ENCODE peak calls at places on chromosomes 4 and X, in five cellular contexts. S is tibial artery, D is left lung, R is lower lobe of right lung, C is A673. U is an unnamed sample. For H3K9me3, the result is how much of the 10 kb centered on the place peaks cover.

GRCh38 chrX:63918611-63919010 is 133.6 kb upstream of the ARHGEF9 start:
- DNase-seq in S (no peak), D (no peak), R (no peak), C (no peak), U (peak)

GRCh38 chrX:1493877-1494510 is 41.3 kb upstream of the ASMTL start:
- DNase-seq in S (no peak), D (no peak), R (no peak), C (no peak), U (no peak)

GRCh38 chr4:180150818-180151217 is 2092.4 kb upstream of the TENM3 start:
- DNase-seq in S (no peak), D (no peak), R (no peak), C (peak), U (no peak)

GRCh38 chr4:89287945-89288344 is 19.7 kb downstream of the GPRIN3 start:
- DNase-seq in S (no peak), D (no peak), R (no peak), C (no peak), U (no peak)

GRCh38 chrX:100673397-100673953 is 29.5 kb downstream of the SRPX2 start:
- DNase-seq in S (no peak), D (no peak), R (no peak), C (no peak), U (peak)

GRCh38 chr4:181528570-181529184 is 714.5 kb upstream of the TENM3 start:
- DNase-seq in S (no peak), D (no peak), R (peak), C (peak), U (peak)

GRCh38 chrX:11451133-11451532 is 157.9 kb downstream of the AMELX start:
- DNase-seq in S (no peak), D (no peak), R (no peak), C (no peak), U (no peak)

GRCh38 chrX:123830309-123830708 is 29.5 kb upstream of the XIAP start:
- DNase-seq in S (no peak), D (no peak), R (peak), C (peak), U (peak)

GRCh38 chr4:38987491-38987890 is 44.7 kb downstream of the TMEM156 start:
- DNase-seq in S (no peak), D (no peak), R (no peak), C (no peak), U (no peak)

GRCh38 chr4:152920768-152921167 is 15.4 kb upstream of the FHDC1 start:
- DNase-seq in S (no peak), D (no peak), R (no peak), C (no peak), U (peak)

GRCh38 chrX:51461053-51462050 is 35.0 kb downstream of the NUDT11 start:
- DNase-seq in S (no peak), D (no peak), R (no peak), C (peak), U (peak)

DNA sequence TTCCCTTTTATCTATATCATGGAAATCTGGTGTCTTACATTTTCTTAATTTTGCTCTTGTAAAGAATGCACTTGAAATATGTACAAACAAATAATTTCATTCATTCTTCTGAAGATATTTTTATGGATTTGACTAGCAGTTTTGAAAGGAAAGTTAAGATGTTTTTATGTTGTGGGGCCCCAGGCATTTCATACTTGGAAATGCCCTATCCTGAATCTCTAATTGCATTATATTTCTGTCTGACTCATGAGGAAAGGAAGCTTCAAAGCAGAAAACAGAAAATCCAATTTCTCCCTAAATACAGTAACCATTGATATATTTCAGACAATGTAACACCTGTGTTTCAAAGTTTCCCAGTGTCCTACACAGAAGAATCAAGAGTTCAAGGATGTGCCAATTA is 73.2 kb upstream of the NPNT start:
- DNase-seq in S (no peak), D (no peak), R (no peak), C (no peak), U (no peak)
- H3K9me3 ChIP-seq in S (under half), D (under half), R (under half), C (under half), U (under half)

DNA sequence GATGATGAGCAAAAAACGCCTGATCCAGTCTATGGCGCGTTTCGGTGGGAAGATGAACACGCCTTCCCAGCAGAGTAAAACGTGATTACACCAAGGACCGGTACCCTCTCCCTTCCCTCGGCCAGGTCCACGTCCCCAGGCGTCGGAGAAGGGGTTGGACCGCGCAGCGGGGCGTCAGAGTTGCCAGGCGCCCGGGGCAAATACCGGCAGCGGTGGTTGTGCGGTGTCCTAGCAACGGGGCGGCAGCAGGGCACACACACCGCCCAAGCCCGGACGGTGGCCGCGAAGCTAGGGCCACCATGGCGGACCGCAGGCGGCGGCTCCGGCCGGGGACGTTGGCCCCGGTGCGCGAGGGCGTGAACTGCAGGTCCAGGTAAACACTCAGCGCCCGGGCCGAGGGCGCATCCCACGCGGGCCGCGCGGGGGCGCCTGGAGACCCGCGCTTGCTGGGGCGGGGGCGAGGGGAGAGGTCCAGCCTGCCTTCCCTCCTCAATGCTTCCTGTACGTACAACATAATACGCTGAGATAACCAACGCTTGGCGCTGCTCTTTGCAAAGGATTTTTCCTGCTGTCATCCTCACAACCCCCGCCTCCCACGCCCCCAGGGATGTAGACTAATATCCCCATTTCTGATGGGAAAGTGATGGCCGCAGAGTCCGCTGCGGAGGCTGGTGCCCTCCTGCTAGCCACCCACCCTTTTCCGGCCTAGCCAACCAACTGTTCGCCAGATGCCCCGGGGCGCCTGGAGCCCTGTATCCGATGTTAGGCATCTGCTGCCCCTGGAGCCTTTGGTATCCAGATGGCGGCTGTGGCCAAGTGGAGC is at the start of gene FAM47E:
- DNase-seq in S (peak), D (peak), R (peak), C (peak), U (peak)
- TF ChIP-seq CTCF in S (no peak), D (peak), R (peak), C (peak), U (no peak)

DNA sequence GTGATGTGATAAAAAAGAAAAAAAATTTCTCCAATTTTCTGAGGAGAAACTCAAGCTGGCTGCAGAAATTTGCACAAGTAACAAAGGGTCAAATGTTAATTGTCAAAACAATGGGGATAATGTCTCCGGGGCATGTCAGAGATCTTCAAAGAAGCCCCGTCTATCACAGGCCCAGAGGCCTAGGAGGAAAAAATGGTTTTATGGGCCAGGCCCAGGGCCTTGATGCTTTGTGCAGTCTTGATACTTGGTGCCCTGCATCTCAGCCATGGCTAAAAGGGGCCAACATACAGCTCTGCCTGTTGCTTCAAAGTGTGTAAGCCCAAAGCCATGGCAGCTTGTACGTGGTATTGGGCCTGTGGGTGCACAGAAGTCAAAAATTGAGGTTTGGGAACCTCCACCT is 961.0 kb downstream of the FAM133A start:
- DNase-seq in S (no peak), D (no peak), R (no peak), C (no peak), U (no peak)
- H3K9me3 ChIP-seq in S (under half), D (under half), R (under half), C (under half), U (under half)

DNA sequence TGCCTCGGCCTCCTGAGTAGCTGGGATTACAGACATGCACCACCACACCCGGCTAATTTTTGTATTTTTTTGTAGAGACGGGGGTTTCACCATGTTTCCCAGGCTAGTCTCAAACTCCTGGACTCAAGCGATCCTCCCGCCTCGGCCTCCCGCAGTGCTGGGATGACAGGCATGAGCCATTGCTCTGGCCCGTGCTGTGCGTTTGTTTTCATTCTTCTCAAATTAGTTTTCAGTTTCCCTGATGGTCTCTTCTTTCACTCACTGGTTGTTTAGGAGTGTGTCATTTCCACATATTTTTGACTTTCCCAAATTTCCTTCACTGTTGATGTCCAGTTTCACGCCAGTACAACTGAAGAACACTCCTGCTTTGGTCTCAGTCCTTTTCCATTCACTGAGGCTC is 31.8 kb downstream of the SH3TC1 start:
- DNase-seq in S (no peak), D (no peak), R (no peak), C (no peak), U (no peak)
- TF ChIP-seq CTCF in S (no peak), D (no peak), R (no peak), C (no peak), U (no peak)

DNA sequence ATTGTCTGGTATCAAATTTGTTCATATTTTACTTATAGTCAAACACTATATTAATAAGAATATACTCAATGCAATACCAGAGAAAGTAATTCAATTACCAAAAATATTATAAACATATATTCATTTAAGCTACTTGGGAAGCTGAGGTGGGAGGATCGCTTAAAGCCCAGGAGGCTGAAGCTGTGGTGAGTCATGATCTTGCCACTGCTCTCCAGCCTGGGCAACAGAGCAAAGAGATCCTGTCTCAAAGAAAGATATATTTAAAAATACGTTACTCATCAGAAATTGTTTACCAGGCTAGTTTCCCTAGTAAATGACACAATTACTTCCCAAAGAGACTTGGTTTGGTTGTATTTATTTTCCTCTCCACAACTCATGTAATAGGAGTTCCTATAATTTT is 433.6 kb downstream of the GASK1B start:
- DNase-seq in S (no peak), D (no peak), R (no peak), C (peak), U (peak)
- H3K9me3 ChIP-seq in S (under half), D (under half), R (under half), C (under half), U (under half)

GRCh38 chrX:17846045-17846444 is 15.1 kb downstream of the RAI2 start:
- DNase-seq in S (no peak), D (no peak), R (no peak), C (no peak), U (peak)
- TF ChIP-seq CTCF in S (no peak), D (no peak), R (no peak), C (no peak), U (no peak)

GRCh38 chrX:58044130-58044529 is 133.9 kb upstream of the ZXDA start:
- DNase-seq in S (no peak), D (no peak), R (no peak), C (no peak), U (no peak)
- H3K9me3 ChIP-seq in S (under half), D (under half), R (under half), C (under half), U (under half)

GRCh38 chrX:140725500-140725899 is 15.9 kb downstream of the LINC00632 start:
- DNase-seq in S (no peak), D (no peak), R (no peak), C (no peak), U (no peak)
- TF ChIP-seq CTCF in S (no peak), D (no peak), R (no peak), C (no peak), U (no peak)

U was measured in mammary epithelial cell.